ENCODE peak calls at places on chromosomes 3 and 15, in six cellular contexts. One of them, this sample, is unnamed. For H3K4me1, the result is how much of the 10 kb centered on the place peaks cover.

GRCh38 chr3:144244662-144245061 is 273.0 kb downstream of the DIPK2A start:
- DNase-seq in ovary: no peak
- DNase-seq in heart right ventricle: no peak
- DNase-seq in PC-3: no peak
- DNase-seq in fibroblast of lung: no peak
- DNase-seq in psoas muscle: no peak
- DNase-seq in this sample: no peak

GRCh38 chr3:35677797-35678196 is 38.5 kb downstream of the ARPP21 start:
- DNase-seq in ovary: no peak
- DNase-seq in heart right ventricle: no peak
- DNase-seq in PC-3: no peak
- DNase-seq in fibroblast of lung: no peak
- DNase-seq in psoas muscle: no peak
- DNase-seq in this sample: no peak

GRCh38 chr3:177195242-177195940 is 1.9 kb downstream of the TBL1XR1 start:
- DNase-seq in ovary: no peak
- DNase-seq in heart right ventricle: no peak
- DNase-seq in PC-3: peak
- DNase-seq in fibroblast of lung: no peak
- DNase-seq in psoas muscle: no peak
- DNase-seq in this sample: peak

GRCh38 chr15:81480645-81481053 is 106.6 kb upstream of the TMC3 start:
- DNase-seq in ovary: peak
- DNase-seq in heart right ventricle: no peak
- DNase-seq in PC-3: peak
- DNase-seq in fibroblast of lung: peak
- DNase-seq in psoas muscle: no peak
- DNase-seq in this sample: peak

GRCh38 chr3:126485131-126485530 is 9.4 kb upstream of the ZXDC start:
- DNase-seq in ovary: no peak
- DNase-seq in heart right ventricle: no peak
- DNase-seq in PC-3: no peak
- DNase-seq in fibroblast of lung: no peak
- DNase-seq in psoas muscle: no peak
- DNase-seq in this sample: no peak

GRCh38 chr15:57079907-57080750 is 161.7 kb downstream of the TCF12 start:
- DNase-seq in ovary: no peak
- DNase-seq in heart right ventricle: no peak
- DNase-seq in PC-3: no peak
- DNase-seq in fibroblast of lung: no peak
- DNase-seq in psoas muscle: no peak
- DNase-seq in this sample: no peak

GRCh38 chr3:120524171-120524923 is 71.8 kb upstream of the NDUFB4 start:
- DNase-seq in ovary: no peak
- DNase-seq in heart right ventricle: no peak
- DNase-seq in PC-3: peak
- DNase-seq in fibroblast of lung: peak
- DNase-seq in psoas muscle: no peak
- DNase-seq in this sample: peak

GRCh38 chr15:68410466-68411200 is 21.3 kb downstream of the ITGA11 start:
- DNase-seq in ovary: no peak
- DNase-seq in heart right ventricle: no peak
- DNase-seq in PC-3: no peak
- DNase-seq in fibroblast of lung: no peak
- DNase-seq in psoas muscle: no peak
- DNase-seq in this sample: no peak

GRCh38 chr3:105526349-105527111 is 159.8 kb downstream of the ALCAM start:
- DNase-seq in ovary: no peak
- DNase-seq in heart right ventricle: no peak
- DNase-seq in PC-3: peak
- DNase-seq in fibroblast of lung: peak
- DNase-seq in psoas muscle: no peak
- DNase-seq in this sample: no peak

GRCh38 chr15:45401665-45402161 is 23.4 kb upstream of the GATM start:
- DNase-seq in ovary: no peak
- DNase-seq in heart right ventricle: no peak
- DNase-seq in PC-3: no peak
- DNase-seq in fibroblast of lung: no peak
- DNase-seq in psoas muscle: no peak
- DNase-seq in this sample: no peak

GRCh38 chr3:173617490-173617889 is 219.9 kb downstream of the NLGN1 start:
- DNase-seq in ovary: no peak
- DNase-seq in heart right ventricle: peak
- DNase-seq in PC-3: no peak
- DNase-seq in fibroblast of lung: no peak
- DNase-seq in psoas muscle: no peak
- DNase-seq in this sample: peak

GRCh38 chr3:21621396-21621695 is 129.7 kb downstream of the ZNF385D start:
- DNase-seq in ovary: no peak
- DNase-seq in heart right ventricle: no peak
- DNase-seq in PC-3: peak
- DNase-seq in fibroblast of lung: peak
- DNase-seq in psoas muscle: no peak
- DNase-seq in this sample: peak

GRCh38 chr3:35137612-35138011 is 501.7 kb upstream of the ARPP21 start:
- DNase-seq in ovary: no peak
- DNase-seq in heart right ventricle: no peak
- DNase-seq in PC-3: no peak
- DNase-seq in fibroblast of lung: no peak
- DNase-seq in psoas muscle: no peak
- DNase-seq in this sample: peak

GRCh38 chr15:89754361-89755154 is 3.5 kb upstream of the MESP1 start:
- DNase-seq in ovary: no peak
- DNase-seq in heart right ventricle: no peak
- DNase-seq in PC-3: peak
- DNase-seq in fibroblast of lung: no peak
- DNase-seq in psoas muscle: no peak
- DNase-seq in this sample: no peak

GRCh38 chr3:11600501-11601282 is 43.0 kb downstream of the VGLL4 start:
- DNase-seq in ovary: peak
- DNase-seq in heart right ventricle: peak
- DNase-seq in PC-3: peak
- DNase-seq in fibroblast of lung: peak
- DNase-seq in psoas muscle: peak
- DNase-seq in this sample: peak

GRCh38 chr15:26620528-26620927 is 152.3 kb downstream of the GABRB3 start:
- DNase-seq in ovary: no peak
- DNase-seq in heart right ventricle: no peak
- DNase-seq in PC-3: no peak
- DNase-seq in fibroblast of lung: no peak
- DNase-seq in psoas muscle: no peak
- DNase-seq in this sample: no peak

GRCh38 chr3:20197775-20198174 is 11.8 kb upstream of the SGO1 start:
- DNase-seq in ovary: no peak
- DNase-seq in heart right ventricle: no peak
- DNase-seq in PC-3: peak
- DNase-seq in fibroblast of lung: no peak
- DNase-seq in psoas muscle: no peak
- DNase-seq in this sample: no peak

GRCh38 chr3:124636863-124637296 is 93.4 kb upstream of the UMPS start:
- DNase-seq in ovary: no peak
- DNase-seq in heart right ventricle: no peak
- DNase-seq in PC-3: no peak
- DNase-seq in fibroblast of lung: no peak
- DNase-seq in psoas muscle: no peak
- DNase-seq in this sample: no peak

GRCh38 chr3:193350744-193351143 is 27.8 kb downstream of the ATP13A5 start:
- DNase-seq in ovary: no peak
- DNase-seq in heart right ventricle: no peak
- DNase-seq in PC-3: no peak
- DNase-seq in fibroblast of lung: no peak
- DNase-seq in psoas muscle: no peak
- DNase-seq in this sample: no peak
- H3K4me1 ChIP-seq in ovary: under half
- H3K4me1 ChIP-seq in heart right ventricle: under half
- H3K4me1 ChIP-seq in PC-3: under half
- H3K4me1 ChIP-seq in fibroblast of lung: under half
- H3K4me1 ChIP-seq in psoas muscle: under half
- H3K4me1 ChIP-seq in this sample: under half

DNA sequence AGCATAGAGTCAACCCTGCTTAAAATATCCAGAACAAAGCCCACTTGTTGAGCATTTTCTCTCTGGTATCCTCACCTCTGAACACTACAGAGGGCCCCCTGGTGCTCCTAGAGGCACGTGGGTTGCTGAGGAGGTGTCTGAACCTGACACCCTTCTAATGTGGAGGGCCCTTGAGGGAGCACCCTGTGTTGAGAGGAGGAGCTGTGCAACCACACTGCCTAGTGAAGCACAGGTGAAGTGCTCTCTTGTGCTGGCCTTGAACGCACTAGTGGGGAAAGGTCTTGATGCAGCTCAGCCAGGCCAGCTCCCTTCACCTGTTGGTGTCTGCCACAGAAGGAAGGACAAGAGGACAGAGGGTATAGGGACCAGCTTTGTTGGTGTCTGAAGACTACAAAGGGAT is 51.9 kb downstream of the CCK start:
- DNase-seq in ovary: no peak
- DNase-seq in heart right ventricle: no peak
- DNase-seq in PC-3: no peak
- DNase-seq in fibroblast of lung: no peak
- DNase-seq in psoas muscle: no peak
- DNase-seq in this sample: no peak
- H3K4me1 ChIP-seq in ovary: under half
- H3K4me1 ChIP-seq in heart right ventricle: under half
- H3K4me1 ChIP-seq in PC-3: under half
- H3K4me1 ChIP-seq in fibroblast of lung: under half
- H3K4me1 ChIP-seq in psoas muscle: under half
- H3K4me1 ChIP-seq in this sample: under half

DNA sequence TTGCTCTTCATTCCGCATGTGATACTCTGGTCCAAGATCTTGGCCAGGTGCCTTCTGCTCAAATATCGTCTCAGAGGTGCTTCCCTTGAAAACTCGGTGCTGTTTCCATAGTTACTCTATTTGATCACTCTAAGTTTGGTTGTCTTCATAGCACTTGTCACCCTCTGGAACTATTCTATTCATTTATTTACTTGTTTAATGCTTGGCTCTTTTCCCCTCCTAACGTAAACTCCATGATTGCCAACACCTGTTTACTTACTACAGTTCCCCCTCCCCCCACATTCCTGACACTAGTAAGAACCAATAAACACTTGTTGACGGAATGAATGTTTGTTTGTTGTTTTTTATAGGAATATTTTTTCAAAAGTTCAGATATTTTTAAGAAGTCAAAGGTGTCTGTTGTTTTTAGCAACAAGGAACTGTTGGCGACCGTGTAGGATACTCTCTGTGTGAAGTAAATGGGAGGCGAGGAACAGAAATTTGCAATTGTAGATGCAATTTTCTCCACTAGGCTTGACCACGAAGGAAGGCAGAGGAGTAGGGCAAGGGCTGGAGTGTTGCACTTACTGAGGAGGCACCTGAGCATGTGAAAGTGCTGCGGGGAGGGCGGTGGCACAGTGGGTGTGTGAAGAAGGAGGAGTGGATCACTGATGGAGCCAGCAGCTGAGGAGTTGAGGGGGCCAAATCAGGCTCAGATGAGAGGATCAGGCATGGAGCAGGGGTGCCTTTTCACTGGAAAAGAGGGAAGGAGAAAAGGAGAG is 48.4 kb downstream of the MOBP start:
- DNase-seq in ovary: no peak
- DNase-seq in heart right ventricle: no peak
- DNase-seq in PC-3: no peak
- DNase-seq in fibroblast of lung: no peak
- DNase-seq in psoas muscle: no peak
- DNase-seq in this sample: no peak
- H3K4me1 ChIP-seq in ovary: under half
- H3K4me1 ChIP-seq in heart right ventricle: under half
- H3K4me1 ChIP-seq in PC-3: under half
- H3K4me1 ChIP-seq in fibroblast of lung: under half
- H3K4me1 ChIP-seq in psoas muscle: under half
- H3K4me1 ChIP-seq in this sample: under half

DNA sequence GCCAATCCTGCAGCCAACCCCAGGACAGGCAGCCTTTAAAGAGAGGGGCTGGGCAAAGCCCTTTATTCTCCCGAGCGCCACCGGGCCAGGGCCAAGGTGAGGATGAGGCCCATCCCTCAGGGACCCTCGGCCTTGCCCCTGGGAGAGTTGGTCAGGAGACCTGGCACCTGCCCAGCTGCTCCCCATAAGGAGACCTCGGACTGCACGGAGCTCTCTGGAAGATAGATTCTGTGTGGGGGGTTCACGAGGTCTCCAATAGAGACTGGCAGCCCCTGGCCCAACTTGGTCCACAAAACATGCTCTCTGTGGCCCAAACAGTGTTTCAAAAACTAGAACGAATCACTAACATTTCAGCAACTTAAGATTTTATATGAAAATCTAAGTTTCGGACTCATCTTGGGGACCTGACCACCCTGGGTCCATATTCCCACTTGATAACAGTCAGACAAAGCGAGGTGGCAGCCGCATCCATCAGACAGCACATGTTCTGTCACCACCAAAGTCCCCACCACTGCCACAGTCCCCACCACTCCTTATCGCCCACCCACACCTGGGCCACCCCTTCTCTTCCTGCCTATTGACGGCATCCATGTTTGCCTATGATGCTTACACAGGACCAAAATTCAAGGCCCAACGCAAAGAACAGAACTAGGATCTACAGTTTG is 114.4 kb upstream of the RPL32 start:
- DNase-seq in ovary: no peak
- DNase-seq in heart right ventricle: no peak
- DNase-seq in PC-3: no peak
- DNase-seq in fibroblast of lung: no peak
- DNase-seq in psoas muscle: no peak
- DNase-seq in this sample: no peak
- H3K4me1 ChIP-seq in ovary: half or more
- H3K4me1 ChIP-seq in heart right ventricle: half or more
- H3K4me1 ChIP-seq in PC-3: under half
- H3K4me1 ChIP-seq in fibroblast of lung: under half
- H3K4me1 ChIP-seq in psoas muscle: half or more
- H3K4me1 ChIP-seq in this sample: under half

GRCh38 chr3:30676424-30677346 is 70.3 kb downstream of the TGFBR2 start:
- DNase-seq in ovary: no peak
- DNase-seq in heart right ventricle: no peak
- DNase-seq in PC-3: peak
- DNase-seq in fibroblast of lung: no peak
- DNase-seq in psoas muscle: no peak
- DNase-seq in this sample: no peak

GRCh38 chr3:30672959-30673358 is 66.6 kb downstream of the TGFBR2 start:
- DNase-seq in ovary: peak
- DNase-seq in heart right ventricle: no peak
- DNase-seq in PC-3: no peak
- DNase-seq in fibroblast of lung: no peak
- DNase-seq in psoas muscle: peak
- DNase-seq in this sample: no peak

GRCh38 chr3:30675774-30676173 is 69.4 kb downstream of the TGFBR2 start:
- DNase-seq in ovary: no peak
- DNase-seq in heart right ventricle: no peak
- DNase-seq in PC-3: no peak
- DNase-seq in fibroblast of lung: no peak
- DNase-seq in psoas muscle: no peak
- DNase-seq in this sample: no peak

GRCh38 chr3:30673425-30674341 is 67.3 kb downstream of the TGFBR2 start:
- DNase-seq in ovary: no peak
- DNase-seq in heart right ventricle: no peak
- DNase-seq in PC-3: no peak
- DNase-seq in fibroblast of lung: no peak
- DNase-seq in psoas muscle: no peak
- DNase-seq in this sample: no peak

GRCh38 chr3:30675006-30675405 is 68.6 kb downstream of the TGFBR2 start:
- DNase-seq in ovary: no peak
- DNase-seq in heart right ventricle: no peak
- DNase-seq in PC-3: no peak
- DNase-seq in fibroblast of lung: no peak
- DNase-seq in psoas muscle: no peak
- DNase-seq in this sample: no peak
- H3K4me1 ChIP-seq in ovary: under half
- H3K4me1 ChIP-seq in heart right ventricle: half or more
- H3K4me1 ChIP-seq in PC-3: under half
- H3K4me1 ChIP-seq in fibroblast of lung: under half
- H3K4me1 ChIP-seq in psoas muscle: under half
- H3K4me1 ChIP-seq in this sample: under half

This sample was measured in cardiac muscle cell.